ENCODE peak calls at places on chromosomes 2 and 18, in ten cellular contexts. Y is CD8-positive, alpha-beta T cell; W is K562; A is esophagus squamous epithelium; N is GM23248; R is mesenchymal stem cell; Z is fibroblast of lung; E is small intestine; I is upper lobe of right lung; L is RWPE1. K is an unnamed sample.

GRCh38 chr2:68333931-68334330 is 14.2 kb upstream of the CNRIP1 start:
- DNase-seq in N (no peak), L (no peak), W (no peak), A (no peak), I (no peak), E (no peak), Z (no peak), R (peak), Y (no peak), K (no peak)

GRCh38 chr2:122980672-122981071 is 1044.4 kb upstream of the CNTNAP5 start:
- DNase-seq in W (no peak), L (peak), E (no peak), Y (no peak), R (no peak), I (peak), A (no peak), N (no peak), Z (peak), K (no peak)

GRCh38 chr2:158182681-158183350 is 81.1 kb downstream of the UPP2 start:
- DNase-seq in R (no peak), W (no peak), N (no peak), A (no peak), Y (no peak), I (no peak), E (no peak), Z (no peak), L (no peak), K (no peak)

GRCh38 chr2:149587950-149588487 is 444 bp upstream of the MMADHC start:
- DNase-seq in L (no peak), I (no peak), E (no peak), Z (no peak), N (peak), A (no peak), Y (no peak), W (no peak), R (no peak), K (no peak)

GRCh38 chr18:67599277-67599676 is 82.8 kb upstream of the DSEL start:
- DNase-seq in E (no peak), Z (peak), W (no peak), L (peak), A (no peak), R (peak), I (no peak), N (peak), Y (no peak), K (no peak)

GRCh38 chr2:201419986-201420385 is 31.3 kb downstream of the TRAK2 start:
- DNase-seq in R (no peak), A (no peak), N (no peak), Y (no peak), W (no peak), E (no peak), Z (no peak), L (no peak), I (no peak), K (no peak)

GRCh38 chr18:13446581-13447470 is 228.3 kb downstream of the LDLRAD4 start:
- DNase-seq in Y (no peak), L (no peak), W (no peak), R (no peak), A (no peak), Z (no peak), N (peak), E (no peak), I (no peak), K (no peak)

GRCh38 chr18:1075310-1075709 is 170.6 kb downstream of the ADCYAP1 start:
- DNase-seq in E (no peak), Z (no peak), N (no peak), W (no peak), L (no peak), A (no peak), Y (no peak), I (no peak), R (no peak), K (no peak)

GRCh38 chr2:140064241-140064640 is 1284.1 kb upstream of the NXPH2 start:
- DNase-seq in L (no peak), E (no peak), W (no peak), R (no peak), Z (no peak), I (no peak), Y (no peak), N (no peak), A (no peak), K (no peak)

GRCh38 chr2:236531991-236532390 is 37.6 kb upstream of the ACKR3 start:
- DNase-seq in Z (no peak), W (no peak), Y (no peak), A (no peak), I (no peak), E (no peak), R (no peak), N (no peak), L (no peak), K (no peak)

GRCh38 chr18:51275712-51276473 is 78.4 kb upstream of the MEX3C start:
- DNase-seq in L (no peak), I (no peak), N (peak), A (no peak), Y (no peak), R (peak), E (no peak), W (no peak), Z (peak), K (no peak)

GRCh38 chr2:240622631-240623235 is 2.5 kb upstream of the GPR35 start:
- DNase-seq in E (no peak), I (peak), A (no peak), R (no peak), N (no peak), Z (peak), Y (peak), W (no peak), L (no peak), K (no peak)

GRCh38 chr2:156490467-156490840 is 54.3 kb downstream of the GPD2 start:
- DNase-seq in I (no peak), A (no peak), N (no peak), R (no peak), Y (no peak), E (no peak), Z (no peak), W (no peak), L (no peak), K (no peak)

GRCh38 chr2:156489750-156490466 is 53.7 kb downstream of the GPD2 start:
- DNase-seq in I (no peak), R (no peak), Z (no peak), N (peak), A (no peak), E (no peak), L (no peak), Y (no peak), W (no peak), K (no peak)

GRCh38 chr2:156492979-156493378 is 56.8 kb downstream of the GPD2 start:
- DNase-seq in N (no peak), E (no peak), A (no peak), Z (no peak), I (no peak), Y (no peak), R (no peak), W (no peak), L (no peak), K (no peak)
- H3K27ac ChIP-seq in N (no peak), E (no peak), A (no peak), Z (no peak), I (no peak), Y (no peak), R (no peak), W (no peak), L (no peak), K (no peak)

GRCh38 chr2:96760036-96760985 is at the start of gene CNNM4:
- DNase-seq in R (peak), Z (peak), W (peak), L (peak), I (peak), E (peak), N (peak), A (peak), Y (peak), K (peak)
- H3K27ac ChIP-seq in R (no peak), Z (peak), W (peak), L (peak), I (peak), E (peak), N (peak), A (peak), Y (peak), K (peak)

DNA sequence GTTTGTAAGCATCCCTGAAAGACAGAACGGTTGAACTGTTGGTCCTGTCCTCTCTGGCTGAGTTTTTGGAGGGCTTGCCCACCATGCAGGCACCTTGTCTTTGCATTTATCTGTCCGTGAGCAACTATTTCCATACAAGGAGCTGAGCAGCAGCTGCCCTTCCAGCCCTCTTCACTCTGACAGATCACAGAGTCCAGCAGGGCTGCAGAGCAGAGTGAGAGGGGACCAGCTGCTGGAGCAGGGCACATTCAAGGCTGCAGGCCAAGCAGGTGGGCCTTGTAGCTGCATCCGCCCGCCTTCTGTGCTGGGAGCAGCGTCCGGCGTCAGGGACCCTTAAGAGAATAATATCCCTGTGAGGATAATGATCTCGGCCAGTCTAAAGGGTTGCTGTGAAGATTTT is 9.5 kb downstream of the SMYD1 start:
- DNase-seq in I (no peak), Y (no peak), Z (no peak), E (no peak), W (no peak), L (no peak), A (no peak), N (no peak), R (no peak), K (no peak)
- H3K27ac ChIP-seq in I (no peak), Y (no peak), Z (no peak), E (no peak), W (no peak), L (no peak), A (no peak), N (no peak), R (no peak), K (no peak)

GRCh38 chr18:10215444-10215843 is 239.0 kb upstream of the APCDD1 start:
- DNase-seq in R (no peak), I (no peak), Y (no peak), W (no peak), A (no peak), E (no peak), Z (no peak), L (no peak), N (no peak), K (no peak)

GRCh38 chr18:10210077-10210476 is 244.4 kb upstream of the APCDD1 start:
- DNase-seq in Y (no peak), R (no peak), L (no peak), N (no peak), I (no peak), A (no peak), W (no peak), Z (no peak), E (no peak), K (no peak)

GRCh38 chr18:10216809-10217208 is 237.6 kb upstream of the APCDD1 start:
- DNase-seq in E (no peak), L (no peak), R (no peak), Y (no peak), W (no peak), N (no peak), A (no peak), Z (no peak), I (no peak), K (no peak)

GRCh38 chr18:10207682-10208081 is 246.8 kb upstream of the APCDD1 start:
- DNase-seq in I (no peak), E (no peak), R (no peak), N (no peak), Y (no peak), Z (no peak), W (no peak), L (no peak), A (no peak), K (no peak)

GRCh38 chr18:10213526-10213925 is 240.9 kb upstream of the APCDD1 start:
- DNase-seq in R (peak), Z (peak), L (no peak), Y (no peak), W (no peak), N (peak), A (no peak), E (peak), I (no peak), K (no peak)
- H3K27ac ChIP-seq in R (no peak), Z (no peak), L (no peak), Y (no peak), W (no peak), N (no peak), A (no peak), E (no peak), I (peak), K (no peak)

GRCh38 chr2:17181051-17181450 is 337.2 kb downstream of the RAD51AP2 start:
- DNase-seq in A (no peak), N (no peak), Z (no peak), Y (no peak), E (no peak), I (no peak), W (no peak), R (no peak), L (no peak), K (no peak)
- H3K27ac ChIP-seq in A (no peak), N (no peak), Z (no peak), Y (no peak), E (no peak), I (no peak), W (no peak), R (no peak), L (no peak), K (no peak)

DNA sequence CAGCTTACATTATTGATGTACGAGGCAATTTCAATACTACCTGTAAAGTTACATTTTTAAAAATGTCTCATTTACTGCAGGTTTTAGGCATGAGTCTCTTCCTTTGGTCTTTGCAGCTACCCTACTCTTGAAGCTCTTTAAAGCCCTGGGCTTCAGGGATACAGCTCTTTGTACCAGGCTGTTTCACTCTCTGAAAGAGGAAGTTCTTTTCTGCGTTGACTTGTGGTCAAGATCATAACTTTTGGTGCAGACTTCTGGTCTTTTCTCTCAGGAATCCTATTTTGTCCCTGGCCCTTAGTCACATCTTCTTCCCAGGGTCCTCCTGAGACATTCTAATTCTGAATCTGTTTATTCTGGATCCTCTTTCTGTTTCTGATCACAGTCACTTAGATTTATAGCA is 16.6 kb upstream of the HRH4 start:
- DNase-seq in Z (no peak), R (no peak), A (no peak), Y (no peak), N (no peak), L (no peak), I (no peak), W (no peak), E (no peak), K (no peak)
- H3K27ac ChIP-seq in Z (no peak), R (no peak), A (no peak), Y (no peak), N (no peak), L (no peak), I (no peak), W (no peak), E (no peak), K (no peak)

K was measured in effector memory CD4-positive, alpha-beta T cell.